ENCODE peak calls at places on chromosomes 1 and 21, in six cellular contexts. P, T, U, Q, R and H are unnamed samples.

GRCh38 chr1:246971322-246971721 is 36.5 kb downstream of the ZNF695 start:
- DNase-seq in P (peak), T (peak), U (no peak), Q (peak), R (peak), H (peak)

GRCh38 chr1:199247891-199248290 is 609.1 kb downstream of the PTPRC start:
- DNase-seq in P (no peak), T (no peak), U (no peak), Q (no peak), R (no peak), H (no peak)

GRCh38 chr21:16840549-16840948 is 672.3 kb upstream of the CXADR start:
- DNase-seq in P (no peak), T (no peak), U (no peak), Q (no peak), R (no peak), H (no peak)

GRCh38 chr1:65050735-65051134 is 84.4 kb upstream of the JAK1 start:
- DNase-seq in P (no peak), T (no peak), U (no peak), Q (no peak), R (no peak), H (no peak)

GRCh38 chr1:206674745-206675175 is 9.9 kb upstream of the MAPKAPK2 start:
- DNase-seq in P (peak), T (no peak), U (no peak), Q (peak), R (no peak), H (peak)

GRCh38 chr21:13937236-13937635 is 273.5 kb downstream of the LIPI start:
- DNase-seq in P (no peak), T (no peak), U (no peak), Q (no peak), R (no peak), H (no peak)

GRCh38 chr1:54302951-54303843 is 103.0 kb downstream of the SSBP3 start:
- DNase-seq in P (peak), T (no peak), U (no peak), Q (no peak), R (no peak), H (no peak)

GRCh38 chr1:97412737-97413136 is 508.1 kb downstream of the DPYD start:
- DNase-seq in P (no peak), T (no peak), U (no peak), Q (peak), R (no peak), H (no peak)

GRCh38 chr1:108117908-108118902 is 81.9 kb downstream of the SLC25A24 start:
- DNase-seq in P (no peak), T (no peak), U (no peak), Q (peak), R (no peak), H (peak)

GRCh38 chr1:72230746-72231145 is 51.6 kb downstream of the NEGR1 start:
- DNase-seq in P (no peak), T (no peak), U (no peak), Q (peak), R (no peak), H (no peak)

GRCh38 chr1:177249231-177249630 is 78.5 kb downstream of the BRINP2 start:
- DNase-seq in P (no peak), T (no peak), U (no peak), Q (no peak), R (no peak), H (no peak)

GRCh38 chr1:77562596-77563154 is 119.8 kb downstream of the ZZZ3 start:
- DNase-seq in P (no peak), T (no peak), U (no peak), Q (no peak), R (no peak), H (no peak)
- H3K18ac ChIP-seq in P (no peak), T (no peak), U (no peak), Q (no peak), R (no peak), H (no peak)

GRCh38 chr1:118970451-118970850 is 17.7 kb downstream of the TBX15 start:
- DNase-seq in P (no peak), T (no peak), U (no peak), Q (no peak), R (no peak), H (no peak)

GRCh38 chr1:118974641-118975040 is 13.5 kb downstream of the TBX15 start:
- DNase-seq in P (no peak), T (no peak), U (no peak), Q (no peak), R (no peak), H (no peak)

GRCh38 chr1:118977591-118977990 is 10.6 kb downstream of the TBX15 start:
- DNase-seq in P (no peak), T (no peak), U (no peak), Q (no peak), R (no peak), H (no peak)

GRCh38 chr1:118973032-118973431 is 15.1 kb downstream of the TBX15 start:
- DNase-seq in P (no peak), T (no peak), U (no peak), Q (no peak), R (no peak), H (no peak)

DNA sequence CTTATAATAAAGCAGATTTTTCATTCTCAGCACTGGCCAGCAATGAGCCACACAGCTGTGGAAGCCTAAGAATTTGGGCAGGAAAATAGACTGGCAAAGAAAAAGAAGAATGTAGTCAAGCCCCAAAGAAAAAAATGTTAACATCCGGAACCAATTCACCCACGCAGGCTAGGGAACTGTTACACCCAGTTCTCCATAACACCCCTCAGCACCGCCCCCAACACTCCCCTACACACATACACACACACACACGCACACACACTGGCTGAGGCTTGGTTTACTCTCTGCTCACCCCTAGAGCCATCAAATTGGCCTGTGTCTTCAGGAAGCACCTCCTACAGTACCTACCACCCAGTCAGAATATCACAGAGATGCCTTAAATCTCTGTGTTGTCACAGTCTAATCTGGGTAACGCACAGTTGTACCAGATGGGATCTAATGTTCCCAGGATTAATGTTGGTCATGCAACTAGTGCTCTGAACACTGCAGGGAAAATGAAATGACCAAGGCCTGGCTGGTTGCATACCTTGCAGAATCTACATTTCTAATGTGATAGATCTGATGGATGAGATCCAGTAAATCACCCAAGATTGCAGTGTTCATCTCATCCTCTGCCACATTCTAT is 14.5 kb downstream of the TBX15 start:
- DNase-seq in P (no peak), T (no peak), U (no peak), Q (no peak), R (no peak), H (no peak)
- H4K91ac ChIP-seq in P (no peak), T (no peak), U (no peak), Q (no peak), R (no peak), H (no peak)

GRCh38 chr1:19802269-19802668 is 2.6 kb upstream of the TMCO4 start:
- DNase-seq in P (no peak), T (peak), U (no peak), Q (no peak), R (no peak), H (no peak)

GRCh38 chr1:19798486-19799232 is 1.1 kb downstream of the TMCO4 start:
- DNase-seq in P (no peak), T (no peak), U (no peak), Q (no peak), R (no peak), H (no peak)

GRCh38 chr1:19797827-19798226 is 1.9 kb downstream of the TMCO4 start:
- DNase-seq in P (no peak), T (no peak), U (no peak), Q (no peak), R (no peak), H (no peak)

GRCh38 chr1:19799233-19799876 is 361 bp downstream of the TMCO4 start:
- DNase-seq in P (peak), T (no peak), U (no peak), Q (peak), R (peak), H (peak)

DNA sequence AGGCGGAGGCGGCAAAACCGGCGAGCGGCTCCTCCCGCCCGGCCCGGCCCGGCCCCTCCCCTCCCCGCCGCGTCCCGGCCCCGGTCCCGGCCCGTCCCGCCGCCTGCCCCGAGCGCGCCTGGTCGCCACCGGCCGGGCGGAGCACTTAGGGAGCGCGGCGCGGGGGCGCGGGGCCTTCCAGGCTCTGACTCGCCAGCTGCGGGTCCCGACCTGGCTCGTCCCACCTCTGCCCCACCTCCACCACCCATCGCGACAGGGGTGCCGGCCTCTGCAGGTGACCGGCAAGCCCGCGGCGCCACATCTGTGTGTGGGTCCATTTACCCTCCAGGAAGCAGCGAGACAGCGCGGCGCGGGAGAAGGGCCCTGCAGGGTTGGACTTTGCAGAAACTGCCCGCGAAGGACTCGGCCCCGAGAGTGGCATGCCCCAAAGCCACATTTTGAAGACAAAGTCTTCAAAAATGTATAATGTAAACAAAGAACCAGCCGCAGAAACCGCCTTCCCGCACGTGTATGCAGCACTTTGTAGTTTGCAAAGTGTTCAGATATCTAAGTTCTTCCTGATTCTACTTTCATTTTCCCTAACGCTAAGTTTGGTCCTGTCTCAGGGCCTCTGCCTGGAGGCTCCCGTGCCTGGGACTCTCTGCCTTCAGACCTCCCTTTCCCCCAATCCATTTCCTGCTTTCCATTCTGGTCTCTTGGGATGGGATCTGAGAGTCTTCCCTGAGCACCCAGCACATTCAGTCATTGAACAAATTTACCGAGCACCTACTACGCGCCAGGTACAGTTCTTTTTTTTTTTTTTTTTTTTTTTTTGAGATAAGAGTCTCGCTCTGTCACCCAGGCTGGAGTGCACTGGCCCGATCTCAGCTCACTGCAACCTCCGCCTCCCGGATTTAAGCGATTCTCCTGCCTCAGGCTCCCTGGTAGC is at the start of gene TMCO4:
- DNase-seq in P (peak), T (no peak), U (no peak), Q (peak), R (no peak), H (peak)
- H3K18ac ChIP-seq in P (peak), T (no peak), U (peak), Q (peak), R (no peak), H (no peak)

GRCh38 chr1:187630653-187631380 is 802.1 kb downstream of the PLA2G4A start:
- DNase-seq in P (no peak), T (peak), U (no peak), Q (no peak), R (no peak), H (no peak)

GRCh38 chr1:187631381-187631675 is 802.6 kb downstream of the PLA2G4A start:
- DNase-seq in P (no peak), T (no peak), U (no peak), Q (no peak), R (no peak), H (peak)

GRCh38 chr1:187624812-187625542 is 796.2 kb downstream of the PLA2G4A start:
- DNase-seq in P (peak), T (no peak), U (no peak), Q (peak), R (no peak), H (no peak)

GRCh38 chr1:187626056-187626455 is 797.3 kb downstream of the PLA2G4A start:
- DNase-seq in P (no peak), T (no peak), U (no peak), Q (peak), R (no peak), H (no peak)

GRCh38 chr1:187627516-187627915 is 798.8 kb downstream of the PLA2G4A start:
- DNase-seq in P (no peak), T (no peak), U (no peak), Q (no peak), R (no peak), H (no peak)
- H4K91ac ChIP-seq in P (no peak), T (no peak), U (no peak), Q (no peak), R (no peak), H (no peak)

DNA sequence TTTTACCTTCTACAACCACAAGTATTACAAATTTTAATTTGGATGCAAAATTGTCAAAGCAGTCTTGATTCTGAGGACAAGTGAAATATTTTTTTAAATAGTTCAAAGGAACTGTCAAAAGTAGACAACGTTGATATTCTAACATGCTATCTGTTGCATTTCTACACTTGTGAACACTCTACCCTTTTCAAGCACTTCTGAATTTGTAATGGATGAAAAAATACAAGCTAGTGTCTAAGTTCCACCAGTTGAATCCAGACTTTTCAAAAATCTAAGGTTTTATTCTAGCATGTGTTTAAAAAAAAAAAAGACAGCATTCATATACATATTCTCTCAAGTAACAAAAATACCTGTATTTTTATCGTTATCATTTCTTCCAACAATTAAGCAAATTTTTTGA is 2.1 kb downstream of the ARID4B start:
- DNase-seq in P (no peak), T (no peak), U (no peak), Q (no peak), R (no peak), H (no peak)
- H3K18ac ChIP-seq in P (no peak), T (no peak), U (no peak), Q (no peak), R (no peak), H (no peak)

DNA sequence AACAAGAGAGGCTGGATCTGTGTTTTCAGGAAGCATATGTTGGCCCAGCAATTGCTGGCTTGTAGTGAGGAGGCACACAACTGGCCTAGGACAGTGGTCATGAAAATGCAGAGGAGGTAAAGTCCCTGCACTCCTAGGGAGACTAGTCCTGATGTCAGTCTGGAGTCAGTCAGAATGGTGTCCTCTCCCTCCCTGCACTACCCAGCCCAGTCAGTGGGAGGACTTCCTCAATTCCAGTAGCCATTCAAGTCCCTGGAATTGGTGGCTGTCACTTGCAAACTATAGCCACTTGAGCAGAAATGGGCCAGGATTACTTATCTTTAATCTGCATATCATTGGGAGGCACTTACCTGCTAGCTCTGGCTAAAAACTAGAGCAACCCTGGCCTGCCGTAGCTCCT is 18.6 kb downstream of the NDUFS5 start:
- DNase-seq in P (no peak), T (no peak), U (no peak), Q (no peak), R (no peak), H (no peak)
- H4K91ac ChIP-seq in P (no peak), T (no peak), U (no peak), Q (no peak), R (no peak), H (no peak)

GRCh38 chr1:14625587-14626447 is 27.3 kb downstream of the KAZN start:
- DNase-seq in P (no peak), T (no peak), U (no peak), Q (no peak), R (no peak), H (no peak)
- H3K18ac ChIP-seq in P (no peak), T (no peak), U (no peak), Q (no peak), R (no peak), H (no peak)

GRCh38 chr1:10724948-10725852 is 71.2 kb downstream of the CASZ1 start:
- DNase-seq in P (no peak), T (no peak), U (no peak), Q (peak), R (no peak), H (no peak)
- H4K91ac ChIP-seq in P (no peak), T (no peak), U (no peak), Q (no peak), R (no peak), H (no peak)

GRCh38 chr1:63602629-63603028 is 9.4 kb downstream of the PGM1 start:
- DNase-seq in P (no peak), T (no peak), U (no peak), Q (no peak), R (no peak), H (no peak)
- H3K18ac ChIP-seq in P (no peak), T (no peak), U (no peak), Q (no peak), R (no peak), H (no peak)